ENCODE peak calls at places on chromosomes 7 and 10, in ten cellular contexts. I, E, F, Y, C, R, W, L, A and J are unnamed samples.

GRCh38 chr10:121524138-121524817 is 74.0 kb downstream of the FGFR2 start:
- DNase-seq in W (no peak), F (no peak), L (no peak), E (no peak), I (no peak), C (no peak), A (no peak), Y (no peak), R (no peak), J (no peak)

GRCh38 chr10:132193907-132194552 is 7.3 kb downstream of the DPYSL4 start:
- DNase-seq in Y (no peak), A (peak), L (no peak), I (no peak), C (no peak), W (no peak), F (no peak), R (no peak), E (no peak), J (no peak)

GRCh38 chr10:84205049-84205852 is 10.9 kb downstream of the CDHR1 start:
- DNase-seq in I (peak), L (peak), A (peak), W (peak), F (peak), R (peak), C (no peak), E (no peak), Y (peak), J (no peak)

GRCh38 chr7:158828343-158829020 is 827 bp downstream of the ESYT2 start:
- DNase-seq in W (peak), E (no peak), C (no peak), Y (no peak), F (peak), L (peak), A (peak), I (no peak), R (no peak), J (no peak)

GRCh38 chr10:102322914-102323313 is 72.6 kb upstream of the NFKB2 start:
- DNase-seq in F (no peak), A (no peak), L (peak), Y (no peak), E (no peak), R (no peak), I (no peak), W (no peak), C (no peak), J (no peak)

GRCh38 chr7:105992888-105993287 is 29.8 kb downstream of the CDHR3 start:
- DNase-seq in I (no peak), W (no peak), L (no peak), R (no peak), C (no peak), F (no peak), Y (no peak), E (no peak), A (no peak), J (no peak)

GRCh38 chr7:158687406-158687805 is 17.2 kb downstream of the NCAPG2 start:
- DNase-seq in I (no peak), A (no peak), R (no peak), W (no peak), Y (no peak), F (no peak), L (no peak), E (no peak), C (no peak), J (no peak)

GRCh38 chr7:44698046-44698580 is 50.5 kb upstream of the ZMIZ2 start:
- DNase-seq in R (no peak), F (no peak), Y (no peak), W (no peak), E (no peak), A (no peak), I (no peak), L (no peak), C (no peak), J (no peak)

GRCh38 chr10:102779680-102780079 is 35.9 kb downstream of the WBP1L start:
- DNase-seq in W (no peak), E (no peak), F (no peak), R (no peak), C (no peak), Y (no peak), A (no peak), I (no peak), L (no peak), J (no peak)

GRCh38 chr7:40915061-40915460 is 780.3 kb downstream of the SUGCT start:
- DNase-seq in L (no peak), F (no peak), R (no peak), Y (no peak), E (no peak), A (no peak), W (no peak), C (no peak), I (no peak), J (no peak)

GRCh38 chr10:11478807-11479206 is 132.6 kb downstream of the USP6NL start:
- DNase-seq in W (no peak), A (no peak), R (no peak), F (no peak), L (no peak), C (no peak), E (no peak), I (no peak), Y (no peak), J (no peak)

GRCh38 chr10:92517034-92517655 is 56.7 kb downstream of the IDE start:
- DNase-seq in I (peak), R (peak), F (peak), Y (peak), C (no peak), W (peak), A (peak), E (peak), L (peak), J (peak)

GRCh38 chr7:151091431-151091830 is 5.2 kb downstream of the AGAP3 start:
- DNase-seq in W (no peak), F (no peak), L (no peak), A (no peak), E (no peak), C (no peak), Y (no peak), I (no peak), R (no peak), J (no peak)

GRCh38 chr7:41942468-41943097 is 239.7 kb upstream of the INHBA start:
- DNase-seq in Y (peak), L (no peak), I (no peak), C (no peak), W (no peak), A (peak), E (no peak), F (peak), R (no peak), J (no peak)

GRCh38 chr10:67815571-67816059 is 22.4 kb downstream of the DNAJC12 start:
- DNase-seq in L (no peak), A (peak), R (no peak), W (no peak), E (no peak), I (no peak), F (no peak), C (no peak), Y (no peak), J (no peak)

GRCh38 chr10:17276756-17277424 is 48.8 kb downstream of the VIM start:
- DNase-seq in C (no peak), F (no peak), R (no peak), L (no peak), W (no peak), A (no peak), Y (no peak), E (no peak), I (no peak), J (no peak)

GRCh38 chr10:14405076-14406065 is 74.6 kb upstream of the FRMD4A start:
- DNase-seq in A (peak), I (peak), W (no peak), F (no peak), Y (no peak), E (no peak), R (no peak), L (no peak), C (no peak), J (no peak)

GRCh38 chr7:151844080-151844827 is 32.7 kb downstream of the PRKAG2 start:
- DNase-seq in C (no peak), W (no peak), L (no peak), I (no peak), E (no peak), R (no peak), F (no peak), Y (no peak), A (peak), J (no peak)

GRCh38 chr10:124892031-124892430 is 49.9 kb upstream of the ZRANB1 start:
- DNase-seq in I (no peak), F (no peak), R (no peak), E (no peak), C (no peak), L (no peak), Y (no peak), A (no peak), W (no peak), J (no peak)

GRCh38 chr10:78977761-78978305 is 90.9 kb upstream of the ZMIZ1 start:
- DNase-seq in E (no peak), C (no peak), Y (no peak), W (no peak), L (no peak), R (no peak), I (no peak), F (no peak), A (peak), J (no peak)

GRCh38 chr7:140989068-140989467 is 25.7 kb downstream of the MRPS33 start:
- DNase-seq in I (no peak), C (no peak), A (no peak), Y (no peak), L (no peak), E (no peak), F (no peak), R (no peak), W (no peak), J (no peak)